ENCODE peak calls at places on chromosomes 16 and 17, in nine cellular contexts. D is CD4-positive, alpha-beta T cell; G is neural progenitor cell; I is ovary; Q is lower lobe of right lung; W is CD4-positive, alpha-beta memory T cell; H is AG04450; Y is adrenal gland; O is tibial nerve. R is an unnamed sample.

GRCh38 chr17:15516150-15516549 is 47.1 kb downstream of the TVP23C start:
- DNase-seq in D (no peak), G (no peak), I (no peak), Q (no peak), W (no peak), H (no peak), Y (no peak), O (no peak), R (peak)

GRCh38 chr17:55549140-55549539 is 37.9 kb upstream of the SMIM36 start:
- DNase-seq in D (no peak), G (peak), I (no peak), Q (no peak), W (no peak), H (no peak), Y (no peak), O (no peak), R (no peak)

GRCh38 chr17:57984226-57984890 is 3.7 kb downstream of the VEZF1 start:
- DNase-seq in D (no peak), G (no peak), I (no peak), Q (no peak), W (no peak), H (no peak), Y (no peak), O (no peak), R (no peak)

GRCh38 chr17:76996741-76997694 is 128.8 kb downstream of the MGAT5B start:
- DNase-seq in D (no peak), G (no peak), I (no peak), Q (no peak), W (peak), H (no peak), Y (no peak), O (no peak), R (no peak)

GRCh38 chr17:79045830-79046500 is 22.0 kb downstream of the C1QTNF1 start:
- DNase-seq in D (peak), G (peak), I (peak), Q (peak), W (peak), H (no peak), Y (peak), O (peak), R (no peak)

GRCh38 chr16:19972111-19972510 is 87.5 kb upstream of the GPRC5B start:
- DNase-seq in D (no peak), G (no peak), I (no peak), Q (no peak), W (no peak), H (no peak), Y (no peak), O (no peak), R (no peak)

GRCh38 chr16:1941162-1941923 is 1.7 kb downstream of the MSRB1 start:
- DNase-seq in D (no peak), G (peak), I (no peak), Q (no peak), W (no peak), H (no peak), Y (no peak), O (no peak), R (no peak)

GRCh38 chr16:86502856-86503748 is 7.2 kb upstream of the FOXF1 start:
- DNase-seq in D (no peak), G (peak), I (no peak), Q (no peak), W (no peak), H (no peak), Y (no peak), O (no peak), R (no peak)

GRCh38 chr16:80518436-80518835 is 22.4 kb upstream of the DYNLRB2 start:
- DNase-seq in D (no peak), G (no peak), I (no peak), Q (no peak), W (peak), H (no peak), Y (no peak), O (no peak), R (peak)

GRCh38 chr16:821751-822150 is 21.2 kb upstream of the GNG13 start:
- DNase-seq in D (no peak), G (no peak), I (no peak), Q (no peak), W (no peak), H (no peak), Y (no peak), O (no peak), R (no peak)
- H3K27ac ChIP-seq in D (no peak), G (no peak), I (no peak), Q (no peak), W (no peak), H (no peak), Y (no peak), O (no peak), R (no peak)

DNA sequence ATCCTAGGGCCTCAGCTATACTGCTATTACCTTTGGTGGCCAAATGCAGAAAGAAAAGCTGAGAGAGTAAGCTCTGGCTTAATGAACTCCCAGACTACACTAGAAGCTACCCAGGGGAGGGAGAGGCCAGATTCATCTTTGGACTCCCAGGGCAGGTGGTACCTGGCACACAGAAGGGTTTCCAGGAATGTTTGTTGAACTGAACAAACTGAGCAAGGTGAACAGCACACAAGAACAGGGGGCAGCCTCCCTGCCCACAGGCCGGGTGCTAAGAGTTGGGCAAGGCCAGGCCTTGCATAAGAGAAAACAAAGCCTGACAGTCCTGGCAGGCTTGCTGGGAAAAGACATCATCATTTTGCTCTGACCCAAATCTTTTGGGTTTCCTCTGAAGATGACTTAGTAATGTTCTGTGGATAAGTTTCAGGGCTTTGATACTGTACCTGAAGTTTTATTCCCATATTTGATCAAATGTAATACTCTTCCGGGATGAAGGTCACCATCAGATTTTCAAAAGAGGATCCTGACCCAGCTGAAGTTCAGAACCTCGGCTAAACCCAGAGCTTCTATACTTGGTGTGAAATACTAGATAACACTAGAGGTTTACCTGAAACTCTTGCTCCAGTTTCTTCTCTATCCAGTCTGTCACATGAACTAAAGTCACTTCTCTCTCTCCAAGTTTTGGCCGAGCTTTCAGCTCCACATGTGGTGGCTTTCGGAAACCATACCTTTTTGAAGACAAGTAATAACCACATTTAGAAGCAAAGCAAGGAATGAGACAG is 20.5 kb upstream of the ERN1 start:
- DNase-seq in D (no peak), G (no peak), I (no peak), Q (peak), W (no peak), H (no peak), Y (peak), O (peak), R (no peak)
- H3K27ac ChIP-seq in D (no peak), G (no peak), I (no peak), Q (no peak), W (no peak), H (no peak), Y (peak), O (peak), R (no peak)

DNA sequence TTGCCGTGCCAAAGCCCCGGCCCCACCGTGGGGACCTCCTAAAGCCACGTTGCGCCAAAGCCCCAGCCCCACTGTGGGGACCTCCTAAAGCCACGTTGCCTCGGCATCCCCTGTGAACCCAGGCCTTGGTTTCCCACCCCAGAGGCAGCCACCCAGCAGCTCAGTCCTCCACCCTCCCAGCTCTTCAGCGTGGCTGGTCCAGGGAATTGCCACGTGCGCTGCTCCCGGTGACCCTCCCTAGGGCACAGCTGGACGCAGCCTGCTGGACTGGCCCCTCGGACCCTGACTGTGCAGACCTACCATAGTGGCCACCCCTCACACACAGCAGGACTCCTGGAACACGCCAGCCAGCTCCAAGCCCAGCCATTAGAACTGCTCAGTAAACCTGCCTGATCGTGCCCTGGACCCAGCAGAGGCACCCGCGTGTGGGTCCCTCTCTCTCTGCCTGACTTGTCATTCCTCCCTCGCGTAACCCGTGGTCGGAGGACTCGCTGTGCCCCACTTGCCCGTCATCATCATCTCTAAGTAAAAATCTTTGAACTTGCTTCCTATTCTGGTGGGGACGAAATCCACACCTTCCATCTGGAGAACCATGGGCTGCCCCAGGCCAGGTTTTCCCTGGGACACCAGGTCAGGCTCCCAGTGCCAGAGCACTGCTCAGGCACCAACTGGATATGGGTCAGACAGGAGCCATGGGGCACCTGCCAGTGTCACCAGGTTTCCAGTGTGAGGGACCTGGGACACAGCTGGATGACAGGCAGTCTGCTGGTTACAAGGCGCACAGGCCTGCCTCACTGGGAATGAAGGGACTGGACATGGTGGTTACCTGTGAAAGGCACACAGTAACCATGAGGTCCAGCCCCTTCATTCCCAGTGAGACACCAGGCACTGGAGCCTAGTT is 5.6 kb downstream of the CIAO3 start:
- DNase-seq in D (no peak), G (no peak), I (no peak), Q (no peak), W (no peak), H (no peak), Y (no peak), O (no peak), R (no peak)
- H3K27ac ChIP-seq in D (no peak), G (no peak), I (no peak), Q (no peak), W (no peak), H (no peak), Y (no peak), O (no peak), R (no peak)

DNA sequence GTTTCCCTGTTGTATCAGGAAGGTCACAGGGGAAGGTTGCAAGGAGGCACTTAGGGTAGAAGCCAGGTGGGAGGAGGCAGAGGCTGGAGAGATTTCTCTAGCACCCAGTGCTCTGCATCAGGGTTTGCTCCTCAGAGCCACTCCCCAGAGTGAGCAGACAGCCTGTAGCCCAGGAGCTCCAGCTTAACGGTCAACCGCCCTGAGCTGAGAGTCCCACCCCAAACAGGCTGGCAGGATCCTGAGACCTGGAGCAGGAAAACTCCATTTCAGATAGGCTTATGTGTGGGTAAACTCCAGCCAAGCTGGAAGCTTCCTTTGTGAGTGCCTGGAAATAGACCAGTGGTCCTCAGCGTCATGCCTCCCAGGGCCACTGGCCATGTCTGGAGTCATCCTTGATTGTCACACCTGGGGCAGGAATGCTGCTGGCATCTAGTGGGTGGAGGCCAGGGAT is 37.9 kb downstream of the MPRIP start:
- DNase-seq in D (no peak), G (no peak), I (no peak), Q (no peak), W (no peak), H (no peak), Y (no peak), O (no peak), R (no peak)
- H3K27ac ChIP-seq in D (no peak), G (no peak), I (no peak), Q (peak), W (no peak), H (no peak), Y (peak), O (peak), R (peak)